ENCODE peak calls at places on chromosomes 6 and 20, in ten cellular contexts. J is NCI-H1694; W is cardiac fibroblast; M is mesothelial cell of epicardium; E is thyroid gland; V is SHP77 treated with DMSO at 0.1 percent for 48 hours; S is left ventricle myocardium inferior; R is smooth muscle cell of the brain vasculature; N is activated CD8-positive, alpha-beta memory T cell treated with anti-CD3 and anti-CD28 coated beads for 24 hours; X is AG08396. D is an unnamed sample.

GRCh38 chr6:114007451-114007953 is 36.6 kb upstream of the HDAC2 start:
- DNase-seq in J (no peak), W (no peak), M (no peak), E (no peak), V (no peak), S (no peak), R (no peak), N (no peak), X (no peak), D (no peak)

GRCh38 chr20:57664924-57665588 is 44.8 kb downstream of the PMEPA1 start:
- DNase-seq in J (no peak), W (no peak), M (no peak), E (peak), V (no peak), S (peak), R (no peak), N (no peak), X (no peak), D (no peak)

GRCh38 chr6:160417135-160417534 is 69.0 kb downstream of the SLC22A3 start:
- DNase-seq in J (no peak), W (no peak), M (no peak), E (no peak), V (no peak), S (no peak), R (no peak), N (no peak), X (no peak), D (no peak)

GRCh38 chr6:155248021-155249001 is 15.5 kb upstream of the CLDN20 start:
- DNase-seq in J (no peak), W (peak), M (peak), E (peak), V (no peak), S (no peak), R (peak), N (no peak), X (peak), D (peak)

GRCh38 chr6:33711140-33712129 is at the start of gene UQCC2:
- DNase-seq in J (peak), W (peak), M (peak), E (peak), V (peak), S (peak), R (peak), N (peak), X (peak), D (peak)

GRCh38 chr6:125314019-125314581 is 12.3 kb upstream of the HDDC2 start:
- DNase-seq in J (peak), W (peak), M (peak), E (peak), V (peak), S (peak), R (peak), N (peak), X (peak), D (peak)

GRCh38 chr20:30816182-30816645 is 441.2 kb upstream of the DEFB115 start:
- DNase-seq in J (no peak), W (peak), M (no peak), E (no peak), V (no peak), S (peak), R (no peak), N (no peak), X (no peak), D (no peak)

GRCh38 chr6:151054304-151054703 is 185.5 kb upstream of the AKAP12 start:
- DNase-seq in J (no peak), W (peak), M (no peak), E (peak), V (no peak), S (peak), R (no peak), N (no peak), X (no peak), D (peak)

GRCh38 chr6:49257549-49257948 is 205.5 kb downstream of the MMUT start:
- DNase-seq in J (no peak), W (no peak), M (no peak), E (no peak), V (no peak), S (no peak), R (no peak), N (no peak), X (no peak), D (no peak)

GRCh38 chr6:168516941-168517741 is 76.2 kb downstream of the SMOC2 start:
- DNase-seq in J (no peak), W (no peak), M (no peak), E (peak), V (no peak), S (no peak), R (no peak), N (no peak), X (no peak), D (no peak)

D was measured in adrenal gland.